ENCODE peak calls at places on chromosome 1, in five cellular contexts. F, B, U, D and X are unnamed samples.

GRCh38 chr1:156461781-156462647 is 38.6 kb downstream of the MEF2D start:
- DNase-seq in B (no peak), D (no peak), F (peak), U (no peak), X (no peak)

GRCh38 chr1:51518730-51519047 is 377 bp downstream of the EPS15 start:
- DNase-seq in U (peak), F (peak), D (no peak), B (no peak), X (no peak)

GRCh38 chr1:171226757-171227370 is 21.4 kb upstream of the FMO1 start:
- DNase-seq in U (peak), F (peak), B (peak), D (peak), X (peak)

GRCh38 chr1:223712856-223713494 is 636 bp downstream of the CAPN2 start:
- DNase-seq in B (no peak), D (peak), U (peak), F (peak), X (peak)

GRCh38 chr1:39105841-39106765 is 80.0 kb downstream of the NDUFS5 start:
- DNase-seq in D (peak), U (peak), B (peak), F (peak), X (no peak)

GRCh38 chr1:191588905-191589304 is 569.4 kb upstream of the RGS18 start:
- DNase-seq in F (no peak), D (no peak), B (no peak), U (no peak), X (no peak)

GRCh38 chr1:243229526-243229925 is 25.6 kb downstream of the CEP170 start:
- DNase-seq in B (no peak), F (no peak), U (no peak), D (no peak), X (no peak)

GRCh38 chr1:169124459-169124858 is 18.0 kb downstream of the ATP1B1 start:
- DNase-seq in U (no peak), B (no peak), D (no peak), F (no peak), X (no peak)

GRCh38 chr1:54980528-54981241 is at the start of gene TMEM61:
- DNase-seq in U (no peak), B (no peak), F (peak), D (peak), X (no peak)

GRCh38 chr1:205456383-205456867 is 580 bp upstream of the BLACAT1 start:
- DNase-seq in U (no peak), D (peak), B (no peak), F (no peak), X (no peak)

GRCh38 chr1:40736085-40736531 is 44.6 kb downstream of the NFYC start:
- DNase-seq in F (no peak), D (peak), B (peak), U (no peak), X (no peak)

GRCh38 chr1:93180723-93181613 is at the start of gene CCDC18:
- DNase-seq in U (peak), D (no peak), F (no peak), B (no peak), X (no peak)

GRCh38 chr1:108557311-108557710 is 2.6 kb upstream of the EEIG2 start:
- DNase-seq in F (no peak), D (no peak), B (no peak), U (peak), X (no peak)

GRCh38 chr1:68232354-68233148 is at the start of gene WLS:
- DNase-seq in F (peak), U (no peak), D (peak), B (peak), X (peak)

GRCh38 chr1:160129046-160129445 is 13.5 kb downstream of the ATP1A2 start:
- DNase-seq in D (no peak), F (no peak), B (no peak), U (no peak), X (no peak)

GRCh38 chr1:226578946-226579639 is 30.5 kb downstream of the STUM start:
- DNase-seq in U (no peak), F (no peak), D (no peak), B (no peak), X (no peak)

GRCh38 chr1:156549831-156550230 is 22.5 kb downstream of the IQGAP3 start:
- DNase-seq in F (no peak), U (no peak), B (no peak), D (no peak), X (no peak)

DNA sequence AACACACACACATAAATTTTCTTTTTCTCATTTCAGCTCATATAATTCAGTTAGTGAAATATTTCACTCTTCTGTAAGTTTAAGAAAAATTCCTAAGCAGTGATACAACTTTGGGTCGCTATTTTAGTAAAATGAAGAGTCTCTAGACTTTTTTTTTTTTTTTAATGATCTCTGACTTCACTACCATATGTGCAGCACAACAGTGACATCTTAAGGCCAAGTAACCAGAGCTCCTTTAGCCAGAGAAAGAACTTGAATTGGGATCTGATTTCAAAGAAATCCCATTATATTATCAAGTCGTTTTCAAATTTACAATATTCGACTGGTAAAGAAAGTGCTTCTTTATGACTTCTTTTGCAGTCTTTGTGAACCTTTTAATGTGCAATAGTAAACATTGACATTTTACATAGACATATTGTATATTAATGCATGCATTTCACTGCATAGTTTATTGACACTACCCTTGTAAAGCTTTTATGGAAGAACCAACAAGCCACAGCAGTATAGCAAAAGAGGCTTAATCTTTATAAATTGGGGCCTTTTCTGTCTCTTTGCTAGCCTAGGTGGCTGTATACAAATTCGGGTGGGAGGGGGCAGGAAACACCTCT is 62.2 kb downstream of the LRRC40 start:
- DNase-seq in U (no peak), D (no peak), F (no peak), B (peak), X (no peak)
- TF ChIP-seq CTCF in U (no peak), D (peak), F (no peak), B (peak), X (peak)

GRCh38 chr1:116403506-116404136 is 30.6 kb downstream of the ATP1A1 start:
- DNase-seq in F (no peak), B (no peak), D (no peak), U (no peak), X (no peak)

GRCh38 chr1:116402333-116402732 is 29.3 kb downstream of the ATP1A1 start:
- DNase-seq in B (no peak), F (no peak), U (no peak), D (no peak), X (no peak)

GRCh38 chr1:116407033-116407432 is 34.0 kb downstream of the ATP1A1 start:
- DNase-seq in U (no peak), F (no peak), B (no peak), D (no peak), X (no peak)

GRCh38 chr1:116405241-116406135 is 32.4 kb downstream of the ATP1A1 start:
- DNase-seq in D (no peak), F (no peak), U (no peak), B (no peak), X (no peak)

DNA sequence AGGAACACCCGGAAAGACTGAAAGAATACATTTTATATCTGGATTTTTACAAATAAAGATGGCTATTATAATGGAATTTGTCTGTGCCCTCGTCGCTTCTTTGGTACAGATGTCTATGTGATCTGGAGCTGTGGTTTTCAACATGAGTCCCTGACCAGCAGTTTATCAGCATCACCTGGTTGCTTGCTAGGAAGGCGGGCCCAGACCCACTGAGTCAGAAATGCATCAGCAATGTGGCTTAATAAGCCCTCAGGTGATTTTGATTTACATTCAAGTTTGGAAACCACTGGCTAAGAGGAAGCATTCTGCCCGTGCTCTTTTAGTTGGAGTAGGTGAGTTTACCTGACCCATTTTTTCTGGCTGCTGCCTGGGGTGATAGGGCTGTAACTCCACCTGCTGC is 31.7 kb downstream of the ATP1A1 start:
- DNase-seq in F (no peak), D (no peak), B (no peak), U (no peak), X (no peak)
- TF ChIP-seq CTCF in F (no peak), D (no peak), B (no peak), U (no peak), X (no peak)

GRCh38 chr1:41795205-41795762 is 123.4 kb downstream of the HIVEP3 start:
- DNase-seq in D (no peak), B (peak), U (no peak), F (no peak), X (no peak)
- TF ChIP-seq CTCF in D (peak), B (peak), U (no peak), F (no peak), X (peak)

GRCh38 chr1:33257388-33257758 is 1.1 kb downstream of the ZNF362 start:
- DNase-seq in B (no peak), U (no peak), F (no peak), D (no peak), X (no peak)

GRCh38 chr1:33256701-33257387 is 552 bp downstream of the ZNF362 start:
- DNase-seq in D (peak), U (peak), B (peak), F (peak), X (no peak)

GRCh38 chr1:33256335-33256700 is at the start of gene ZNF362:
- DNase-seq in B (peak), F (peak), D (peak), U (peak), X (peak)

GRCh38 chr1:33258788-33259274 is 2.5 kb downstream of the ZNF362 start:
- DNase-seq in F (no peak), D (no peak), B (no peak), U (no peak), X (no peak)

DNA sequence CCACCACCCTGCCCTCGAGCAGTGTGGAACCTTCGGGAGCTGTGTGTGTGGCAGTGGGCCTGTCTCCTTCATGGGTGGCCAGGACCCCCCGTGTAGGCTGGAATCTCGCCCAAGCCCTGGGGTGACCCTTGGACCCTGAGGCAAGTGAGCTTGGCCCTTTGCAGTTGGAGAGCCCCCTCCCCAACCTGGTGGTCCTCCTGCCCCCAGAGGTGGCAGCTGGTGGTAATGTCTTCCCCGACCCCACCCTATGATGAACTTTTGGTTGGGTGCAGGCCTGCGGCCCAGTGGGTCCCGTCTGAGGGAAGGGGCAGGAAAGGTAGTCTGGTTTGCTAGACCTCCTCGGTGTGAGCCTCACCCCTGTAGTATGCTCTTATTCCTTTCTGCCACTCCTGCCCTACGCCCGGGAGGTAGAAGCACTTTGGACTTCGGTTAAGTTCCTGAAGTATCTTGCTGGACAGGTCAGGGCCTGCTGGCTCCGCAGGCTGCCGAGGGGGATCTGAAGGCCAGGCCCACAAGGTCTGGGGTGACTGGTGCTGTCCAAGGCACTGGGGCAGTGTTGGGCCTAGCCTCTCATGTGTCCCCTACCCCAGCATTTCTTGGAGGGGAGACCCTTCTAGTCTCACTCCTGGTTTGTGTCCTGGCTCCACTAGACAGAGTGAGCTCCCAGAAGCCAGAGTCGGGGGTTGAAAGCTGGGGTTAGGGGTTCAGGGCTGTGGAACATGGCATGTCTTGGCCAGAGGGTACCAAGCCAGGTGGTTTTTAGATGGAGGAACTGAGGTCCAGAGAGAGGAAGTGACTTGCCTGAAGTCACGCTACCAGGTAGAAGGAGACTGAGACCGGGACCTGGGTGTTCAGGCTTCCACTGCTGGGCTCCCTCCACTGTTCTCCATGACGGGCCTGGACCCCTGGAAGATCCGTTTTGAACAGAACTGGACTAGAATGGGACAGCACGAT is 1.7 kb downstream of the ZNF362 start:
- DNase-seq in B (peak), F (peak), U (no peak), D (peak), X (no peak)
- TF ChIP-seq CTCF in B (no peak), F (no peak), U (no peak), D (no peak), X (no peak)

GRCh38 chr1:207073906-207074820 is 14.5 kb upstream of the C4BPB start:
- DNase-seq in B (no peak), U (no peak), D (no peak), F (no peak), X (no peak)

GRCh38 chr1:207077012-207077411 is 11.6 kb upstream of the C4BPB start:
- DNase-seq in D (no peak), F (no peak), U (no peak), B (no peak), X (no peak)

GRCh38 chr1:207078578-207079132 is 10.0 kb upstream of the C4BPB start:
- DNase-seq in F (no peak), D (no peak), B (no peak), U (no peak), X (no peak)

GRCh38 chr1:207077470-207078377 is 10.9 kb upstream of the C4BPB start:
- DNase-seq in F (peak), B (peak), U (peak), D (peak), X (no peak)

DNA sequence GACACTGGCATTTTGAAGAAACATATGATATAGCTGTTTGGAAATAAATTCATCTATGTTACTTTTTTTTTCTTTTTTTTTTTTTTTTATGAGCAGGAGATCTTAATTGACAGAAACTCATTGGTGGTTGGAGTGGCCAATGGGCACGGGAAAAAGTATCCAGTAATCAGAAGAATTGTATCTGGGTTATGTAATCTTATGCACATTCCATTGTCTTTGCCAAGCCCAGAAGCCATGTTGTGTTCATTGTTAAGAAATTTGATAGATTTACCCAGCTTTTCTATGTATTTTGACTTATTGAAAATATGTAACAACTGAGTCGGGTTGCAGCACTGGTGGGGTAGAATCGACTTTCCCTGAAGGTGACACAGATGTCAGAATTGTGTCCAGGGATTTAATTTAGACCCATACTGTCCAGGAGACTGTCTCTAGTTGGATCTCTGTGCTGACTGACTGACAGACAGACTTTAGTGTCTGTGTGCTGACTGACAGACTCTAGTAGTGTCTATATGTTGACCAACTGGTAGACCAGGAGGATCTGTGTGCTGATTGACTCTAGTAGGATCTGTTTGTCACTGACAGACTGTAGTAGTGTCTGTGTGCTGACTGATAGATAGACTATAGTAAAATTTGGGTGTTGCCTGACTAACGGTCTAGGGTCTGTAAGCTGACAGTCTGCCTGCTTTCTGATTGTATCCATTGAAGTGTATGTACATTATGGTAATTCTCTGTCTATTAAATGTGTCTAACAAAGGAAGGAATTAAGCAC is 12.3 kb upstream of the C4BPB start:
- DNase-seq in D (no peak), F (no peak), U (no peak), B (peak), X (no peak)
- TF ChIP-seq CTCF in D (no peak), F (no peak), U (no peak), B (no peak), X (no peak)

GRCh38 chr1:26029864-26030481 is 8.4 kb downstream of the EXTL1 start:
- DNase-seq in U (no peak), D (peak), F (no peak), B (no peak), X (no peak)
- TF ChIP-seq CTCF in U (no peak), D (peak), F (no peak), B (no peak), X (peak)

GRCh38 chr1:216119600-216119999 is 303.6 kb downstream of the USH2A start:
- DNase-seq in F (no peak), U (peak), D (peak), B (peak), X (no peak)
- TF ChIP-seq CTCF in F (no peak), U (no peak), D (peak), B (peak), X (peak)